ENCODE peak calls at places on chromosomes 16 and 17, in nine cellular contexts. One of them, this sample, is unnamed.

GRCh38 chr16:84907575-84907974 is 87.8 kb downstream of the CRISPLD2 start:
- DNase-seq in RWPE1: no peak
- DNase-seq in OCI-M1: no peak
- DNase-seq in fibroblast of lung: peak
- DNase-seq in germinal center: no peak
- DNase-seq in ELR: no peak
- DNase-seq in RPMI7951: peak
- DNase-seq in ACHN: no peak
- DNase-seq in activated naive CD8-positive, alpha-beta T cell treated with anti-CD3 and anti-CD28 coated beads, Interleukin-2, amount 50 U/mL, for 16 hours: no peak
- DNase-seq in this sample: no peak

GRCh38 chr16:86252596-86252995 is 257.7 kb upstream of the FOXF1 start:
- DNase-seq in RWPE1: no peak
- DNase-seq in OCI-M1: peak
- DNase-seq in fibroblast of lung: peak
- DNase-seq in germinal center: no peak
- DNase-seq in ELR: peak
- DNase-seq in RPMI7951: peak
- DNase-seq in ACHN: peak
- DNase-seq in activated naive CD8-positive, alpha-beta T cell treated with anti-CD3 and anti-CD28 coated beads, Interleukin-2, amount 50 U/mL, for 16 hours: no peak
- DNase-seq in this sample: peak

GRCh38 chr17:36534117-36534880 is at the start of gene MYO19:
- DNase-seq in RWPE1: peak
- DNase-seq in OCI-M1: peak
- DNase-seq in fibroblast of lung: peak
- DNase-seq in germinal center: peak
- DNase-seq in ELR: peak
- DNase-seq in RPMI7951: peak
- DNase-seq in ACHN: peak
- DNase-seq in activated naive CD8-positive, alpha-beta T cell treated with anti-CD3 and anti-CD28 coated beads, Interleukin-2, amount 50 U/mL, for 16 hours: peak
- DNase-seq in this sample: peak

GRCh38 chr17:8726951-8727555 is 17.6 kb downstream of the CCDC42 start:
- DNase-seq in RWPE1: no peak
- DNase-seq in OCI-M1: no peak
- DNase-seq in fibroblast of lung: peak
- DNase-seq in germinal center: no peak
- DNase-seq in ELR: no peak
- DNase-seq in RPMI7951: peak
- DNase-seq in ACHN: no peak
- DNase-seq in activated naive CD8-positive, alpha-beta T cell treated with anti-CD3 and anti-CD28 coated beads, Interleukin-2, amount 50 U/mL, for 16 hours: no peak
- DNase-seq in this sample: no peak

GRCh38 chr17:17387017-17387416 is 83.8 kb downstream of the NT5M start:
- DNase-seq in RWPE1: peak
- DNase-seq in OCI-M1: no peak
- DNase-seq in fibroblast of lung: no peak
- DNase-seq in germinal center: no peak
- DNase-seq in ELR: no peak
- DNase-seq in RPMI7951: no peak
- DNase-seq in ACHN: no peak
- DNase-seq in activated naive CD8-positive, alpha-beta T cell treated with anti-CD3 and anti-CD28 coated beads, Interleukin-2, amount 50 U/mL, for 16 hours: no peak
- DNase-seq in this sample: no peak

GRCh38 chr17:17027442-17028058 is 14.7 kb upstream of the MPRIP start:
- DNase-seq in RWPE1: no peak
- DNase-seq in OCI-M1: no peak
- DNase-seq in fibroblast of lung: no peak
- DNase-seq in germinal center: no peak
- DNase-seq in ELR: no peak
- DNase-seq in RPMI7951: no peak
- DNase-seq in ACHN: no peak
- DNase-seq in activated naive CD8-positive, alpha-beta T cell treated with anti-CD3 and anti-CD28 coated beads, Interleukin-2, amount 50 U/mL, for 16 hours: no peak
- DNase-seq in this sample: no peak

GRCh38 chr17:56028837-56029236 is 124.4 kb upstream of the ANKFN1 start:
- DNase-seq in RWPE1: no peak
- DNase-seq in OCI-M1: no peak
- DNase-seq in fibroblast of lung: no peak
- DNase-seq in germinal center: no peak
- DNase-seq in ELR: no peak
- DNase-seq in RPMI7951: no peak
- DNase-seq in ACHN: no peak
- DNase-seq in activated naive CD8-positive, alpha-beta T cell treated with anti-CD3 and anti-CD28 coated beads, Interleukin-2, amount 50 U/mL, for 16 hours: no peak
- DNase-seq in this sample: no peak

GRCh38 chr17:58917228-58917627 is 161.6 kb downstream of the PPM1E start:
- DNase-seq in RWPE1: no peak
- DNase-seq in OCI-M1: no peak
- DNase-seq in fibroblast of lung: no peak
- DNase-seq in germinal center: no peak
- DNase-seq in ELR: no peak
- DNase-seq in RPMI7951: no peak
- DNase-seq in ACHN: no peak
- DNase-seq in activated naive CD8-positive, alpha-beta T cell treated with anti-CD3 and anti-CD28 coated beads, Interleukin-2, amount 50 U/mL, for 16 hours: no peak
- DNase-seq in this sample: no peak

GRCh38 chr16:86374603-86375002 is 135.7 kb upstream of the FOXF1 start:
- DNase-seq in RWPE1: no peak
- DNase-seq in OCI-M1: no peak
- DNase-seq in fibroblast of lung: no peak
- DNase-seq in germinal center: no peak
- DNase-seq in ELR: no peak
- DNase-seq in RPMI7951: peak
- DNase-seq in ACHN: no peak
- DNase-seq in activated naive CD8-positive, alpha-beta T cell treated with anti-CD3 and anti-CD28 coated beads, Interleukin-2, amount 50 U/mL, for 16 hours: no peak
- DNase-seq in this sample: no peak

GRCh38 chr16:14510939-14511797 is 118.9 kb downstream of the PARN start:
- DNase-seq in RWPE1: peak
- DNase-seq in OCI-M1: no peak
- DNase-seq in fibroblast of lung: peak
- DNase-seq in germinal center: no peak
- DNase-seq in ELR: peak
- DNase-seq in RPMI7951: peak
- DNase-seq in ACHN: peak
- DNase-seq in activated naive CD8-positive, alpha-beta T cell treated with anti-CD3 and anti-CD28 coated beads, Interleukin-2, amount 50 U/mL, for 16 hours: no peak
- DNase-seq in this sample: peak

GRCh38 chr16:86680137-86680536 is 101.8 kb downstream of the FOXL1 start:
- DNase-seq in RWPE1: no peak
- DNase-seq in OCI-M1: no peak
- DNase-seq in fibroblast of lung: peak
- DNase-seq in germinal center: no peak
- DNase-seq in ELR: peak
- DNase-seq in RPMI7951: peak
- DNase-seq in ACHN: no peak
- DNase-seq in activated naive CD8-positive, alpha-beta T cell treated with anti-CD3 and anti-CD28 coated beads, Interleukin-2, amount 50 U/mL, for 16 hours: no peak
- DNase-seq in this sample: no peak

GRCh38 chr16:9123871-9124270 is 32.4 kb downstream of the HAPSTR1 start:
- DNase-seq in RWPE1: peak
- DNase-seq in OCI-M1: no peak
- DNase-seq in fibroblast of lung: no peak
- DNase-seq in germinal center: peak
- DNase-seq in ELR: no peak
- DNase-seq in RPMI7951: peak
- DNase-seq in ACHN: no peak
- DNase-seq in activated naive CD8-positive, alpha-beta T cell treated with anti-CD3 and anti-CD28 coated beads, Interleukin-2, amount 50 U/mL, for 16 hours: no peak
- DNase-seq in this sample: no peak

GRCh38 chr16:50697881-50698767 is 4.7 kb downstream of the NOD2 start:
- DNase-seq in RWPE1: no peak
- DNase-seq in OCI-M1: peak
- DNase-seq in fibroblast of lung: peak
- DNase-seq in germinal center: no peak
- DNase-seq in ELR: peak
- DNase-seq in RPMI7951: peak
- DNase-seq in ACHN: peak
- DNase-seq in activated naive CD8-positive, alpha-beta T cell treated with anti-CD3 and anti-CD28 coated beads, Interleukin-2, amount 50 U/mL, for 16 hours: no peak
- DNase-seq in this sample: peak

GRCh38 chr16:53022374-53022773 is 30.3 kb downstream of the CHD9NB start:
- DNase-seq in RWPE1: peak
- DNase-seq in OCI-M1: peak
- DNase-seq in fibroblast of lung: peak
- DNase-seq in germinal center: no peak
- DNase-seq in ELR: peak
- DNase-seq in RPMI7951: peak
- DNase-seq in ACHN: peak
- DNase-seq in activated naive CD8-positive, alpha-beta T cell treated with anti-CD3 and anti-CD28 coated beads, Interleukin-2, amount 50 U/mL, for 16 hours: no peak
- DNase-seq in this sample: peak

GRCh38 chr16:89561195-89562026 is 929 bp downstream of the RPL13 start:
- DNase-seq in RWPE1: no peak
- DNase-seq in OCI-M1: peak
- DNase-seq in fibroblast of lung: no peak
- DNase-seq in germinal center: no peak
- DNase-seq in ELR: peak
- DNase-seq in RPMI7951: no peak
- DNase-seq in ACHN: no peak
- DNase-seq in activated naive CD8-positive, alpha-beta T cell treated with anti-CD3 and anti-CD28 coated beads, Interleukin-2, amount 50 U/mL, for 16 hours: no peak
- DNase-seq in this sample: no peak

GRCh38 chr17:52148969-52149351 is 9.6 kb downstream of the CA10 start:
- DNase-seq in RWPE1: peak
- DNase-seq in OCI-M1: no peak
- DNase-seq in fibroblast of lung: no peak
- DNase-seq in germinal center: no peak
- DNase-seq in ELR: peak
- DNase-seq in RPMI7951: peak
- DNase-seq in ACHN: no peak
- DNase-seq in activated naive CD8-positive, alpha-beta T cell treated with anti-CD3 and anti-CD28 coated beads, Interleukin-2, amount 50 U/mL, for 16 hours: no peak
- DNase-seq in this sample: no peak

GRCh38 chr17:81727324-81728031 is 15.4 kb downstream of the SLC25A10 start:
- DNase-seq in RWPE1: no peak
- DNase-seq in OCI-M1: no peak
- DNase-seq in fibroblast of lung: no peak
- DNase-seq in germinal center: no peak
- DNase-seq in ELR: no peak
- DNase-seq in RPMI7951: no peak
- DNase-seq in ACHN: no peak
- DNase-seq in activated naive CD8-positive, alpha-beta T cell treated with anti-CD3 and anti-CD28 coated beads, Interleukin-2, amount 50 U/mL, for 16 hours: no peak
- DNase-seq in this sample: no peak

GRCh38 chr16:27853101-27853500 is 210.4 kb downstream of the GSG1L start:
- DNase-seq in RWPE1: no peak
- DNase-seq in OCI-M1: no peak
- DNase-seq in fibroblast of lung: no peak
- DNase-seq in germinal center: no peak
- DNase-seq in ELR: no peak
- DNase-seq in RPMI7951: no peak
- DNase-seq in ACHN: no peak
- DNase-seq in activated naive CD8-positive, alpha-beta T cell treated with anti-CD3 and anti-CD28 coated beads, Interleukin-2, amount 50 U/mL, for 16 hours: no peak
- DNase-seq in this sample: no peak

GRCh38 chr17:59746849-59747445 is 39.5 kb downstream of the VMP1 start:
- DNase-seq in RWPE1: peak
- DNase-seq in OCI-M1: peak
- DNase-seq in fibroblast of lung: peak
- DNase-seq in germinal center: peak
- DNase-seq in ELR: peak
- DNase-seq in RPMI7951: peak
- DNase-seq in ACHN: peak
- DNase-seq in activated naive CD8-positive, alpha-beta T cell treated with anti-CD3 and anti-CD28 coated beads, Interleukin-2, amount 50 U/mL, for 16 hours: no peak
- DNase-seq in this sample: peak

GRCh38 chr17:76547183-76547641 is 7.4 kb downstream of the PRCD start:
- DNase-seq in RWPE1: no peak
- DNase-seq in OCI-M1: peak
- DNase-seq in fibroblast of lung: peak
- DNase-seq in germinal center: peak
- DNase-seq in ELR: peak
- DNase-seq in RPMI7951: peak
- DNase-seq in ACHN: peak
- DNase-seq in activated naive CD8-positive, alpha-beta T cell treated with anti-CD3 and anti-CD28 coated beads, Interleukin-2, amount 50 U/mL, for 16 hours: no peak
- DNase-seq in this sample: peak

GRCh38 chr16:51343411-51343810 is 192.3 kb upstream of the SALL1 start:
- DNase-seq in RWPE1: no peak
- DNase-seq in OCI-M1: no peak
- DNase-seq in fibroblast of lung: peak
- DNase-seq in germinal center: no peak
- DNase-seq in ELR: no peak
- DNase-seq in RPMI7951: no peak
- DNase-seq in ACHN: no peak
- DNase-seq in activated naive CD8-positive, alpha-beta T cell treated with anti-CD3 and anti-CD28 coated beads, Interleukin-2, amount 50 U/mL, for 16 hours: no peak
- DNase-seq in this sample: no peak

GRCh38 chr17:43745541-43745940 is 13.1 kb downstream of the SOST start:
- DNase-seq in RWPE1: no peak
- DNase-seq in OCI-M1: no peak
- DNase-seq in fibroblast of lung: no peak
- DNase-seq in germinal center: no peak
- DNase-seq in ELR: no peak
- DNase-seq in RPMI7951: no peak
- DNase-seq in ACHN: no peak
- DNase-seq in activated naive CD8-positive, alpha-beta T cell treated with anti-CD3 and anti-CD28 coated beads, Interleukin-2, amount 50 U/mL, for 16 hours: no peak
- DNase-seq in this sample: no peak

GRCh38 chr17:3740611-3741073 is 16.9 kb downstream of the HASPIN start:
- DNase-seq in RWPE1: no peak
- DNase-seq in OCI-M1: no peak
- DNase-seq in fibroblast of lung: no peak
- DNase-seq in germinal center: peak
- DNase-seq in ELR: no peak
- DNase-seq in RPMI7951: no peak
- DNase-seq in ACHN: no peak
- DNase-seq in activated naive CD8-positive, alpha-beta T cell treated with anti-CD3 and anti-CD28 coated beads, Interleukin-2, amount 50 U/mL, for 16 hours: no peak
- DNase-seq in this sample: no peak

GRCh38 chr17:50186661-50187402 is 14.6 kb downstream of the COL1A1 start:
- DNase-seq in RWPE1: no peak
- DNase-seq in OCI-M1: no peak
- DNase-seq in fibroblast of lung: peak
- DNase-seq in germinal center: no peak
- DNase-seq in ELR: no peak
- DNase-seq in RPMI7951: peak
- DNase-seq in ACHN: no peak
- DNase-seq in activated naive CD8-positive, alpha-beta T cell treated with anti-CD3 and anti-CD28 coated beads, Interleukin-2, amount 50 U/mL, for 16 hours: no peak
- DNase-seq in this sample: no peak

GRCh38 chr17:31470592-31470991 is 79.1 kb downstream of the RAB11FIP4 start:
- DNase-seq in RWPE1: no peak
- DNase-seq in OCI-M1: no peak
- DNase-seq in fibroblast of lung: no peak
- DNase-seq in germinal center: no peak
- DNase-seq in ELR: peak
- DNase-seq in RPMI7951: no peak
- DNase-seq in ACHN: no peak
- DNase-seq in activated naive CD8-positive, alpha-beta T cell treated with anti-CD3 and anti-CD28 coated beads, Interleukin-2, amount 50 U/mL, for 16 hours: no peak
- DNase-seq in this sample: no peak